ENCODE peak calls at places on chromosomes 4 and X, in nine cellular contexts. I, P, E, M, G, K, Q, Y and Z are unnamed samples.
A peak's percentile ranks its signal among the peaks of the same experiment; 100 is the strongest.

GRCh38 chrX:151175283-151176062 is 911 bp upstream of the GPR50 start:
- DNase-seq in P (no peak), M (no peak), Y (no peak), Q (no peak), I (no peak), G (no peak), K (no peak), E (no peak), Z (no peak)

GRCh38 chrX:41406211-41406610 is 40.9 kb upstream of the NYX start:
- DNase-seq in Y (no peak), K (no peak), Q (no peak), E (no peak), P (no peak), I (no peak), G (peak; percentile 61), M (no peak), Z (no peak)

GRCh38 chr4:165873298-165874071 is 448 bp downstream of the TLL1 start:
- DNase-seq in E (no peak), I (peak; percentile 62), Q (no peak), Y (no peak), M (no peak), P (no peak), G (peak; percentile 56), K (no peak), Z (no peak)

GRCh38 chr4:139776235-139776634 is 110.6 kb downstream of the MGST2 start:
- DNase-seq in E (no peak), M (no peak), Y (no peak), G (no peak), Q (no peak), I (no peak), P (no peak), K (no peak), Z (no peak)

GRCh38 chr4:142826503-142827241 is 19.4 kb downstream of the INPP4B start:
- DNase-seq in I (no peak), K (no peak), G (no peak), Y (no peak), E (no peak), M (no peak), P (no peak), Q (no peak), Z (no peak)

GRCh38 chr4:134936014-134936413 is 734.4 kb upstream of the PABPC4L start:
- DNase-seq in P (no peak), Q (no peak), I (no peak), K (no peak), Y (no peak), M (no peak), G (no peak), E (no peak), Z (no peak)

GRCh38 chr4:69763233-69763632 is 2.8 kb upstream of the SULT1B1 start:
- DNase-seq in Q (no peak), G (no peak), M (no peak), I (no peak), K (no peak), P (no peak), Y (no peak), E (no peak), Z (no peak)

GRCh38 chr4:109703664-109704351 is 563 bp upstream of the CASP6 start:
- DNase-seq in G (no peak), I (peak; percentile 24), Y (no peak), E (no peak), P (no peak), Q (no peak), K (no peak), M (no peak), Z (no peak)

GRCh38 chr4:156638332-156638731 is 333.3 kb downstream of the PDGFC start:
- DNase-seq in P (no peak), M (no peak), E (no peak), K (no peak), Y (no peak), G (no peak), I (peak; percentile 54), Q (no peak), Z (no peak)